ENCODE peak calls at places on chromosome 21, in nine cellular contexts. C is stimulated activated CD8-positive, alpha-beta memory T cell treated with anti-CD3 and anti-CD28 coated beads, Interleukin-4, amount 100 ng/mL, for 1 hour; U is stimulated activated CD4-positive, alpha-beta T cell treated with anti-CD3 and anti-CD28 coated beads, Interleukin-2, amount 100 ng/mL, for 48 hours; X is CD8-positive, alpha-beta memory T cell; E is activated T-cell treated with anti-CD3 and anti-CD28 coated beads for 1 hour; Q is heart left ventricle; S is tibial nerve; Y is RWPE1; M is stimulated activated naive CD8-positive, alpha-beta T cell treated with anti-CD3 and anti-CD28 coated beads, Interleukin-15, amount 100 ng/mL, for 72 hours. W is an unnamed sample.

GRCh38 chr21:36093512-36093911 is 23.7 kb downstream of the CBR1 start:
- DNase-seq in E (no peak), X (no peak), C (no peak), Y (no peak), S (no peak), M (no peak), U (no peak), Q (no peak), W (no peak)

GRCh38 chr21:41868062-41868710 is 11.0 kb downstream of the PRDM15 start:
- DNase-seq in Y (no peak), U (no peak), M (no peak), Q (no peak), X (no peak), E (no peak), S (no peak), C (no peak), W (no peak)

GRCh38 chr21:42108554-42108885 is 37.4 kb downstream of the UMODL1 start:
- DNase-seq in Q (no peak), U (no peak), C (no peak), X (no peak), Y (no peak), E (no peak), M (no peak), S (no peak), W (no peak)

GRCh38 chr21:43193651-43194302 is 25.0 kb downstream of the CRYAA start:
- DNase-seq in U (no peak), X (no peak), Q (peak), E (no peak), M (no peak), Y (peak), C (no peak), S (peak), W (no peak)

GRCh38 chr21:32800056-32800455 is 28.5 kb upstream of the PAXBP1 start:
- DNase-seq in C (no peak), U (no peak), S (no peak), Y (no peak), Q (no peak), M (no peak), X (no peak), E (no peak), W (no peak)

GRCh38 chr21:16071082-16071481 is 341.3 kb downstream of the USP25 start:
- DNase-seq in U (no peak), Y (no peak), X (no peak), E (no peak), M (no peak), S (no peak), C (no peak), Q (no peak), W (no peak)

GRCh38 chr21:44579833-44580144 is 615 bp downstream of the KRTAP10-5 start:
- DNase-seq in U (no peak), M (no peak), X (no peak), S (no peak), Y (no peak), C (no peak), Q (no peak), E (no peak), W (no peak)

GRCh38 chr21:26795398-26795790 is 49.8 kb downstream of the ADAMTS1 start:
- DNase-seq in U (no peak), Q (no peak), M (no peak), S (no peak), X (no peak), E (no peak), C (no peak), Y (no peak), W (no peak)

GRCh38 chr21:43808832-43809251 is 19.5 kb downstream of the RRP1 start:
- DNase-seq in E (no peak), Q (no peak), U (no peak), M (no peak), X (no peak), S (no peak), Y (no peak), C (no peak), W (no peak)

GRCh38 chr21:34522284-34522683 is 10.3 kb upstream of the KCNE1 start:
- DNase-seq in C (no peak), Y (no peak), E (no peak), S (no peak), X (no peak), M (no peak), U (no peak), Q (no peak), W (no peak)

GRCh38 chr21:29384608-29385359 is 86.1 kb downstream of the BACH1 start:
- DNase-seq in Y (no peak), U (no peak), C (no peak), S (no peak), Q (no peak), E (no peak), X (no peak), M (no peak), W (no peak)